ENCODE peak calls at places on chromosomes 5 and 9, in six cellular contexts. H, R, D, A, U and G are unnamed samples.

GRCh38 chr9:346114-346513 is 131.4 kb downstream of the DOCK8 start:
- DNase-seq in D (no peak), H (no peak), R (no peak), A (no peak), U (no peak), G (no peak)

GRCh38 chr9:71025728-71026127 is 95.7 kb downstream of the TRPM3 start:
- DNase-seq in D (no peak), R (no peak), U (no peak), H (no peak), A (peak; percentile 14), G (no peak)

GRCh38 chr5:2158767-2159166 is 276.0 kb upstream of the IRX4 start:
- DNase-seq in U (no peak), R (no peak), A (peak; percentile 23), D (no peak), H (no peak), G (no peak)

GRCh38 chr9:108775901-108776306 is 79.9 kb downstream of the ACTL7B start:
- DNase-seq in R (no peak), A (no peak), D (no peak), U (no peak), H (no peak), G (no peak)

GRCh38 chr9:120845255-120845654 is 2.5 kb upstream of the PSMD5 start:
- DNase-seq in D (no peak), R (no peak), U (no peak), H (no peak), A (no peak), G (no peak)

GRCh38 chr5:151002250-151002649 is 18.1 kb upstream of the GPX3 start:
- DNase-seq in A (no peak), U (no peak), R (peak; percentile 16), D (no peak), H (no peak), G (no peak)

GRCh38 chr9:72979405-72980100 is 26.7 kb upstream of the ALDH1A1 start:
- DNase-seq in D (no peak), H (no peak), R (no peak), U (no peak), A (no peak), G (no peak)

GRCh38 chr5:132283423-132284043 is 10.7 kb upstream of the SLC22A4 start:
- DNase-seq in H (no peak), D (no peak), A (peak; percentile 53), U (no peak), R (peak; percentile 60), G (no peak)

GRCh38 chr5:72194846-72195245 is 87.6 kb downstream of the MAP1B start:
- DNase-seq in H (no peak), D (no peak), R (peak; percentile 24), U (no peak), A (no peak), G (no peak)

GRCh38 chr9:36748322-36748899 is 175.7 kb downstream of the MELK start:
- DNase-seq in R (peak; percentile 33), D (no peak), A (no peak), U (no peak), H (no peak), G (peak; percentile 9)

GRCh38 chr9:89996106-89996505 is 391.3 kb downstream of the GADD45G start:
- DNase-seq in A (no peak), D (no peak), U (no peak), R (no peak), H (no peak), G (no peak)

GRCh38 chr9:69380811-69381210 is 55.8 kb downstream of the ENTREP1 start:
- DNase-seq in U (no peak), H (no peak), R (peak; percentile 72), D (no peak), A (no peak), G (no peak)

GRCh38 chr9:2243666-2244555 is 228.8 kb downstream of the SMARCA2 start:
- DNase-seq in U (no peak), D (no peak), R (no peak), A (no peak), H (no peak), G (no peak)

GRCh38 chr9:124139001-124139400 is 118.7 kb upstream of the NEK6 start:
- DNase-seq in D (no peak), A (no peak), R (peak; percentile 76), H (no peak), U (no peak), G (no peak)

GRCh38 chr9:117718085-117718484 is 13.9 kb downstream of the TLR4 start:
- DNase-seq in A (no peak), U (no peak), R (no peak), D (no peak), H (no peak), G (no peak)

GRCh38 chr9:102855646-102856045 is 139.5 kb upstream of the CYLC2 start:
- DNase-seq in U (no peak), A (no peak), D (no peak), H (no peak), R (peak; percentile 1), G (no peak)

GRCh38 chr5:14595189-14595588 is 13.6 kb downstream of the OTULINL start:
- DNase-seq in R (no peak), H (no peak), A (no peak), U (no peak), D (no peak), G (no peak)

GRCh38 chr9:127754099-127754760 is 19.1 kb upstream of the TOR2A start:
- DNase-seq in U (peak; percentile 72), R (peak; percentile 16), D (no peak), H (no peak), A (no peak), G (no peak)

GRCh38 chr5:9437741-9438240 is 108.1 kb downstream of the SEMA5A start:
- DNase-seq in A (no peak), U (no peak), H (no peak), R (peak; percentile 90), D (no peak), G (no peak)

GRCh38 chr5:172901012-172901780 is 58.0 kb upstream of the RPL26L1 start:
- DNase-seq in U (no peak), H (peak; percentile 94), A (peak; percentile 90), D (peak; percentile 74), R (peak; percentile 98), G (no peak)

GRCh38 chr5:141952030-141952429 is 6.0 kb downstream of the PCDH12 start:
- DNase-seq in A (no peak), U (no peak), D (peak; percentile 48), H (no peak), R (no peak), G (no peak)

GRCh38 chr9:120366646-120367019 is 213.3 kb downstream of the CDK5RAP2 start:
- DNase-seq in R (peak; percentile 96), A (no peak), D (no peak), U (no peak), H (no peak), G (no peak)

GRCh38 chr5:126358525-126358924 is 64.7 kb upstream of the GRAMD2B start:
- DNase-seq in U (no peak), R (peak; percentile 70), A (no peak), H (no peak), D (no peak), G (no peak)

GRCh38 chr5:55027589-55027988 is 3.5 kb downstream of the GZMK start:
- DNase-seq in H (no peak), A (no peak), R (no peak), U (no peak), D (no peak), G (no peak)

GRCh38 chr5:89849819-89850515 is 559.6 kb downstream of the CETN3 start:
- DNase-seq in R (peak; percentile 71), D (no peak), U (no peak), H (no peak), A (no peak), G (no peak)

GRCh38 chr5:133916479-133916878 is 51.9 kb downstream of the C5orf15 start:
- DNase-seq in D (no peak), U (no peak), H (no peak), R (no peak), A (no peak), G (no peak)
- H3K27ac ChIP-seq in D (no peak overlapping the region), U (no peak overlapping the region), H (no peak overlapping the region), R (no peak overlapping the region), A (no peak overlapping the region), G (no peak overlapping the region)

DNA sequence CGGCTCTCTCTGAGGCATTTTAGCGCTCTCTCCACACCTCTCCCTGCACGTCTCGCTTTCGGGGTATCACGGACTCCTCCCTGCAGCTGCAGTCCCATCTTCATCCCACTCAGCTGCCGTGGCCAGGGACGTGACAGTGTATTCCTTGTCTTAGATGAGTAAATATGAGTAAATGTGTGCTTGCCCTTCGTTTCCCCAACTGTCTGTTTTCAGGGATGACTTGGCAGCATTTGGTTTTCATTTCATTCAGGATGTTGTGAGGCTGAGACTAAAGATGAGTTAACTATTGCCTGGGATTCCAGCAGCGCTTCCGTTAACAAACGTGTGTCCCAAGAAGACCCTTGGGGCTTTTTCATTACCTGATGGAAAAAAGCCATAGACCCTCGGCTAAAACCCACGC is 29.5 kb downstream of the GDNF start:
- DNase-seq in R (peak; percentile 32), H (no peak), U (no peak), D (no peak), A (no peak), G (no peak)
- H3K27ac ChIP-seq in R (no peak overlapping the region), H (peak overlapping the region; percentile 29), U (no peak overlapping the region), D (no peak overlapping the region), A (no peak overlapping the region), G (no peak overlapping the region)

GRCh38 chr9:92332577-92333287 is 7.0 kb downstream of the CENPP start:
- DNase-seq in A (no peak), H (no peak), U (no peak), R (peak; percentile 72), D (no peak), G (no peak)
- H3K27ac ChIP-seq in A (no peak overlapping the region), H (no peak overlapping the region), U (no peak overlapping the region), R (no peak overlapping the region), D (peak overlapping the region; percentile 82), G (no peak overlapping the region)

GRCh38 chr9:77604316-77604715 is 43.8 kb downstream of the GNA14 start:
- DNase-seq in A (no peak), D (no peak), H (no peak), R (peak; percentile 25), U (no peak), G (no peak)
- H3K27ac ChIP-seq in A (no peak overlapping the region), D (no peak overlapping the region), H (peak overlapping the region; percentile 67), R (no peak overlapping the region), U (no peak overlapping the region), G (no peak overlapping the region)